ENCODE peak calls at places on chromosome 15, in five cellular contexts. A is body of pancreas, E is Peyer's patch, V is psoas muscle, Y is left ventricle myocardium inferior. R is an unnamed sample.

GRCh38 chr15:33844186-33844585 is 124.1 kb upstream of the CHRM5 start:
- DNase-seq in A (no peak), E (no peak), V (no peak), Y (no peak), R (no peak)

GRCh38 chr15:41416162-41416741 is 643 bp upstream of the RTF1 start:
- DNase-seq in A (no peak), E (no peak), V (no peak), Y (no peak), R (no peak)

GRCh38 chr15:82081904-82082810 is 36.3 kb upstream of the MEX3B start:
- DNase-seq in A (no peak), E (no peak), V (no peak), Y (no peak), R (no peak)

GRCh38 chr15:38253448-38253847 is 812 bp downstream of the SPRED1 start:
- DNase-seq in A (no peak), E (no peak), V (no peak), Y (no peak), R (no peak)

GRCh38 chr15:51726302-51727073 is 11.0 kb downstream of the LYSMD2 start:
- DNase-seq in A (no peak), E (no peak), V (peak), Y (peak), R (no peak)

GRCh38 chr15:90037961-90038633 is 37.0 kb downstream of the ZNF710 start:
- DNase-seq in A (no peak), E (peak), V (peak), Y (no peak), R (no peak)

GRCh38 chr15:76267077-76267476 is 44.2 kb downstream of the ETFA start:
- DNase-seq in A (no peak), E (no peak), V (no peak), Y (no peak), R (no peak)

GRCh38 chr15:92979011-92979701 is 79.0 kb downstream of the CHD2 start:
- DNase-seq in A (no peak), E (no peak), V (no peak), Y (no peak), R (no peak)

GRCh38 chr15:99536422-99537033 is 29.3 kb upstream of the MEF2A start:
- DNase-seq in A (no peak), E (no peak), V (peak), Y (no peak), R (peak)

GRCh38 chr15:92098869-92099268 is 245.4 kb downstream of the SLCO3A1 start:
- DNase-seq in A (no peak), E (no peak), V (no peak), Y (peak), R (no peak)

GRCh38 chr15:36667296-36667695 is 87.9 kb downstream of the CDIN1 start:
- DNase-seq in A (no peak), E (no peak), V (no peak), Y (no peak), R (no peak)

GRCh38 chr15:69388259-69388658 is 25.9 kb upstream of the KIF23 start:
- DNase-seq in A (no peak), E (no peak), V (no peak), Y (no peak), R (no peak)

GRCh38 chr15:28904541-28905303 is 18.9 kb downstream of the APBA2 start:
- DNase-seq in A (no peak), E (peak), V (no peak), Y (no peak), R (no peak)

GRCh38 chr15:35290301-35290721 is 205.2 kb upstream of the NANOGP8 start:
- DNase-seq in A (no peak), E (no peak), V (no peak), Y (no peak), R (no peak)

GRCh38 chr15:98649996-98650870 is 1.9 kb downstream of the IGF1R start:
- DNase-seq in A (peak), E (peak), V (peak), Y (peak), R (no peak)

GRCh38 chr15:60937278-60937677 is 291.8 kb downstream of the RORA start:
- DNase-seq in A (no peak), E (no peak), V (no peak), Y (no peak), R (no peak)

GRCh38 chr15:21261965-21262850 is 178.1 kb downstream of the POTEB3 start:
- DNase-seq in A (no peak), E (peak), V (peak), Y (peak), R (no peak)

GRCh38 chr15:88628018-88628673 is 7.0 kb downstream of the AEN start:
- DNase-seq in A (no peak), E (no peak), V (no peak), Y (no peak), R (no peak)

GRCh38 chr15:90033006-90033405 is 31.9 kb downstream of the ZNF710 start:
- DNase-seq in A (no peak), E (peak), V (no peak), Y (no peak), R (no peak)

DNA sequence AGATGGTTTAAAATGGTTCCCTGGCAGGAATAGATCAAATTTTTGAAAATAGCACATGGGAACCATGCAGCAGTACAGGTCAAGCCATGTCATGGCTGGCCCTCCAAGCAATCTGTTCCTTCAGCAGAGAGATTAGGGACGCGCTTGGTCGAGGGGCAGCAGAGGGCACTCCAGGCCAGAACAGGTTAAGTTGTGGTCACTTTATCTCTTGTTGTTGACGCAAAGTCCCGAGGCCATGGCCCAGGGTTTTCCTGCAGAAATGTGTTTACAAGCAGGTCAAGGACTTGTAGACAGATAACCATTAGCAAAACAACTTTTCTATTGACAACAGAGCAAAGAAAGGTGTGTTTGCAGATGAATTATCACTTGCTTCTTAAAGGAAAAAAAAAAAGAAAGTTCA is 570.0 kb upstream of the NR2F2 start:
- DNase-seq in A (no peak), E (no peak), V (peak), Y (no peak), R (no peak)
- TF ChIP-seq CTCF in A (no peak), E (no peak), V (no peak), Y (no peak), R (no peak)

GRCh38 chr15:56786966-56787365 is 53.7 kb upstream of the ZNF280D start:
- DNase-seq in A (no peak), E (no peak), V (no peak), Y (no peak), R (no peak)
- H3K27ac ChIP-seq in A (no peak), E (no peak), V (no peak), Y (no peak), R (no peak)

GRCh38 chr15:31096563-31096962 is 5.0 kb downstream of the TRPM1 start:
- DNase-seq in A (no peak), E (no peak), V (no peak), Y (no peak), R (no peak)

GRCh38 chr15:31098491-31098917 is 3.0 kb downstream of the TRPM1 start:
- DNase-seq in A (no peak), E (no peak), V (no peak), Y (no peak), R (no peak)

GRCh38 chr15:31100738-31101137 is 787 bp downstream of the TRPM1 start:
- DNase-seq in A (no peak), E (no peak), V (no peak), Y (no peak), R (no peak)

GRCh38 chr15:31101262-31102048 is at the start of gene TRPM1:
- DNase-seq in A (no peak), E (no peak), V (no peak), Y (no peak), R (no peak)

DNA sequence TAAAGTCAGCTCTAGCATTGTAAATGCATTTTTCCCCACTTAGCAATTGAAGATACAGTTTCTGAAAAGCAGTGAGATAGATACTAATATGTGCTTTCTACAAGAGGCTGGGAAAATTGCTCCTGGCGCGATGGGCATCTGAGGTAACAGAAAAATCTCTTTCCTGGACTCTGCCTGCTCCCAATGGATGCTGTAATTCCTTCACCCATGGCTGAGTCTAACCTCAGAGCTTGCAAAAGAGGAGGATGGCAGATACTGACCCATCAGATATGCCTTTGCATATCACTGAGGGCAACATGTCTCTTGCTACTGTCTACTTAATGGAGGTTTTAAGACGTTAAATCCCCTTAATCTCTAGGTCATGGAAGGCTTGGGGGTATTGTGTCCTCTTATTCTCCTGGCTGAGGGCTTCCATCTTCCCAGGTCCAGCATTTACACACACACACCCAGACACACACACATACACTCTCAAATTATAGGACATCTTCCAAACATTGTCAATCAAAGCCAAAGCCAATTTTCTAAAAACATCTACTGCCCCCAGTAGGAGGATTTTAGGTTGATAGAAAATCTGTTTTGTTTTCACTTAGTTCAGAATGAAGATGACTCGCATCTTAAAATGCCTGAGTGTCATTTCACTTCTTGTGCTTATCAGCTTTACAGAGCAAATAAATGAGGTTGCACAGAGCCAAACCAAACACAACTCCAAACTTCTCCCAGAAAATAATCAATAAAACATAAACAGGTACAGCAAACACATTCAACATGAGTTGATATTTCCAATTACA is 2.4 kb downstream of the TRPM1 start:
- DNase-seq in A (no peak), E (no peak), V (no peak), Y (no peak), R (no peak)
- TF ChIP-seq CTCF in A (no peak), E (no peak), V (no peak), Y (peak), R (no peak)

GRCh38 chr15:101219441-101219840 is 32.4 kb downstream of the CHSY1 start:
- DNase-seq in A (no peak), E (no peak), V (no peak), Y (no peak), R (no peak)

GRCh38 chr15:101217446-101217845 is 34.4 kb downstream of the CHSY1 start:
- DNase-seq in A (no peak), E (no peak), V (no peak), Y (no peak), R (no peak)

GRCh38 chr15:101220060-101220459 is 31.8 kb downstream of the CHSY1 start:
- DNase-seq in A (no peak), E (no peak), V (no peak), Y (no peak), R (no peak)

GRCh38 chr15:101225658-101226057 is 26.2 kb downstream of the CHSY1 start:
- DNase-seq in A (no peak), E (no peak), V (no peak), Y (no peak), R (no peak)

GRCh38 chr15:101221858-101222257 is 30.0 kb downstream of the CHSY1 start:
- DNase-seq in A (no peak), E (no peak), V (no peak), Y (no peak), R (no peak)
- H3K27ac ChIP-seq in A (no peak), E (no peak), V (no peak), Y (peak), R (peak)

R was measured in thoracic aorta.